ENCODE peak calls at places on chromosomes 6 and 20, in four cellular contexts. X, U, Z and W are unnamed samples.

GRCh38 chr20:39885975-39886649 is 802.9 kb downstream of the MAFB start:
- DNase-seq in X (peak), U (no peak), Z (peak), W (peak)

GRCh38 chr6:107714104-107714503 is 110.0 kb downstream of the SCML4 start:
- DNase-seq in X (no peak), U (no peak), Z (no peak), W (no peak)

GRCh38 chr20:44137210-44137781 is 49.7 kb downstream of the JPH2 start:
- DNase-seq in X (peak), U (no peak), Z (no peak), W (no peak)

GRCh38 chr6:10414766-10415592 is at the start of gene TFAP2A:
- DNase-seq in X (peak), U (no peak), Z (no peak), W (no peak)

GRCh38 chr20:61253264-61253639 is 1.2 kb downstream of the CDH4 start:
- DNase-seq in X (peak), U (no peak), Z (no peak), W (no peak)

GRCh38 chr20:50591233-50591852 is 81.2 kb downstream of the PTPN1 start:
- DNase-seq in X (no peak), U (no peak), Z (no peak), W (no peak)

GRCh38 chr6:168156742-168157265 is 77.8 kb upstream of the FRMD1 start:
- DNase-seq in X (no peak), U (no peak), Z (no peak), W (no peak)

GRCh38 chr6:7865811-7866210 is 44.8 kb downstream of the TXNDC5 start:
- DNase-seq in X (no peak), U (no peak), Z (no peak), W (no peak)

GRCh38 chr6:116564921-116565872 is 6.1 kb upstream of the RWDD1 start:
- DNase-seq in X (no peak), U (no peak), Z (no peak), W (no peak)

GRCh38 chr6:38671885-38672467 is 31.0 kb downstream of the GLO1 start:
- DNase-seq in X (peak), U (peak), Z (peak), W (peak)

GRCh38 chr20:23087587-23088275 is 1.6 kb upstream of the CD93 start:
- DNase-seq in X (no peak), U (no peak), Z (no peak), W (no peak)